ENCODE peak calls at places on chromosomes 13 and 19, in nine cellular contexts. O, R, K, V, D, U, I, W and H are unnamed samples.

GRCh38 chr19:47483800-47484690 is at the start of gene KPTN:
- DNase-seq in O (peak), R (peak), K (peak), V (peak), D (peak), U (peak), I (peak), W (peak), H (peak)

GRCh38 chr19:7840629-7841028 is 10.6 kb downstream of the EVI5L start:
- DNase-seq in O (no peak), R (no peak), K (no peak), V (no peak), D (no peak), U (no peak), I (no peak), W (no peak), H (no peak)

GRCh38 chr13:65856464-65856863 is 1373.7 kb downstream of the PCDH9 start:
- DNase-seq in O (peak), R (no peak), K (no peak), V (no peak), D (no peak), U (no peak), I (no peak), W (no peak), H (no peak)

GRCh38 chr19:50718255-50719118 is 1.1 kb downstream of the SHANK1 start:
- DNase-seq in O (no peak), R (no peak), K (no peak), V (no peak), D (no peak), U (no peak), I (no peak), W (no peak), H (no peak)

GRCh38 chr13:48727252-48728011 is 73.7 kb downstream of the CYSLTR2 start:
- DNase-seq in O (peak), R (no peak), K (no peak), V (peak), D (no peak), U (no peak), I (peak), W (no peak), H (no peak)

GRCh38 chr13:44312898-44313551 is 60.6 kb upstream of the SERP2 start:
- DNase-seq in O (peak), R (no peak), K (no peak), V (no peak), D (no peak), U (no peak), I (no peak), W (no peak), H (no peak)

GRCh38 chr13:20848944-20849343 is 53.6 kb downstream of the XPO4 start:
- DNase-seq in O (no peak), R (no peak), K (no peak), V (no peak), D (no peak), U (no peak), I (no peak), W (no peak), H (no peak)

GRCh38 chr13:30341815-30342570 is 34.6 kb upstream of the KATNAL1 start:
- DNase-seq in O (peak), R (peak), K (no peak), V (peak), D (peak), U (peak), I (peak), W (peak), H (no peak)

GRCh38 chr19:55175117-55175867 is 4.8 kb downstream of the SYT5 start:
- DNase-seq in O (no peak), R (no peak), K (no peak), V (no peak), D (no peak), U (no peak), I (no peak), W (no peak), H (no peak)

GRCh38 chr19:46404039-46404883 is 9.1 kb downstream of the CCDC8 start:
- DNase-seq in O (peak), R (no peak), K (no peak), V (peak), D (peak), U (peak), I (peak), W (peak), H (no peak)
- TF ChIP-seq CTCF in O (no peak), R (no peak), K (no peak), V (no peak), D (no peak), U (no peak), I (no peak), W (no peak), H (no peak)

DNA sequence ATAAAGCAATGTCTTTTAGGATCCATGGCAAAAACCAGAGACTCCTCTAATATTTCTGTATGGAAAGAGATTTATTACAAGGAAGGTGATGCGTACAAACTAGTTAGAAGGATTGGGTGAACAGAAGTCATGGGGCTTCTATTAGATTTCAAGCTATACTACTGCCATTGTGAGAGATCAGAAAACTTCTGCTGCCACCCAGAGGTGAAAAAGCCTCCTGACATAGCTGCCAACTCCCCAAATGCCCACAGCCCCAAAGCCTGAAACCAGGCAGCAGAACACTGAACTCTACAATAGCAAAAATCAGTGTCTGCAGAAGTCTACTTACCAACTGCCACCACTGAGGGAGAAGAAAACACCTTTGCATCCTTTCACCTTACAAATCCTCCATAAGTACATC is 379.0 kb upstream of the MIR17HG start:
- DNase-seq in O (peak), R (no peak), K (no peak), V (no peak), D (no peak), U (no peak), I (no peak), W (no peak), H (no peak)
- TF ChIP-seq CTCF in O (peak), R (no peak), K (no peak), V (no peak), D (no peak), U (no peak), I (peak), W (no peak), H (no peak)

GRCh38 chr13:40344270-40345148 is 321.9 kb downstream of the FOXO1 start:
- DNase-seq in O (peak), R (no peak), K (no peak), V (no peak), D (no peak), U (no peak), I (no peak), W (no peak), H (no peak)

GRCh38 chr13:40345654-40346372 is 320.6 kb downstream of the FOXO1 start:
- DNase-seq in O (no peak), R (no peak), K (no peak), V (peak), D (no peak), U (peak), I (no peak), W (no peak), H (no peak)

GRCh38 chr13:40346592-40346991 is 319.8 kb downstream of the FOXO1 start:
- DNase-seq in O (no peak), R (no peak), K (no peak), V (no peak), D (no peak), U (no peak), I (no peak), W (no peak), H (no peak)

GRCh38 chr13:40343550-40344269 is 322.7 kb downstream of the FOXO1 start:
- DNase-seq in O (no peak), R (no peak), K (no peak), V (no peak), D (no peak), U (no peak), I (no peak), W (no peak), H (no peak)

GRCh38 chr13:40345149-40345514 is 321.3 kb downstream of the FOXO1 start:
- DNase-seq in O (no peak), R (no peak), K (no peak), V (no peak), D (no peak), U (no peak), I (no peak), W (no peak), H (no peak)
- TF ChIP-seq CTCF in O (no peak), R (no peak), K (no peak), V (no peak), D (no peak), U (no peak), I (no peak), W (no peak), H (no peak)

GRCh38 chr19:4208385-4209094 is 20.8 kb upstream of the EBI3 start:
- DNase-seq in O (peak), R (no peak), K (no peak), V (no peak), D (no peak), U (peak), I (no peak), W (no peak), H (peak)

GRCh38 chr19:4206818-4207484 is 22.4 kb upstream of the EBI3 start:
- DNase-seq in O (peak), R (no peak), K (no peak), V (no peak), D (no peak), U (no peak), I (no peak), W (no peak), H (no peak)

GRCh38 chr19:4215807-4216206 is 13.5 kb upstream of the EBI3 start:
- DNase-seq in O (no peak), R (no peak), K (no peak), V (no peak), D (no peak), U (no peak), I (no peak), W (no peak), H (no peak)

GRCh38 chr19:4213116-4213515 is 16.2 kb upstream of the EBI3 start:
- DNase-seq in O (no peak), R (no peak), K (no peak), V (no peak), D (no peak), U (no peak), I (no peak), W (no peak), H (no peak)

GRCh38 chr19:4210166-4210731 is 19.1 kb upstream of the EBI3 start:
- DNase-seq in O (no peak), R (no peak), K (no peak), V (no peak), D (no peak), U (no peak), I (no peak), W (no peak), H (no peak)
- TF ChIP-seq CTCF in O (no peak), R (no peak), K (no peak), V (no peak), D (no peak), U (no peak), I (no peak), W (no peak), H (no peak)